ENCODE peak calls at places on chromosomes 3 and 15, in ten cellular contexts. X, B, R, D, N, L, H, P, Y and U are unnamed samples.

GRCh38 chr15:89864958-89865739 is 28.6 kb downstream of the AP3S2 start:
- DNase-seq in X (no peak), B (no peak), R (no peak), D (no peak), N (no peak), L (no peak), H (no peak), P (no peak), Y (no peak), U (no peak)

GRCh38 chr15:69394556-69395282 is 19.4 kb upstream of the KIF23 start:
- DNase-seq in X (peak), B (peak), R (peak), D (peak), N (peak), L (peak), H (peak), P (peak), Y (peak), U (peak)

GRCh38 chr3:32575451-32575850 is 4.8 kb upstream of the DYNC1LI1 start:
- DNase-seq in X (no peak), B (no peak), R (no peak), D (no peak), N (no peak), L (no peak), H (no peak), P (no peak), Y (no peak), U (no peak)

GRCh38 chr15:57251941-57252340 is 124.4 kb upstream of the CGNL1 start:
- DNase-seq in X (no peak), B (no peak), R (no peak), D (no peak), N (no peak), L (no peak), H (no peak), P (no peak), Y (no peak), U (no peak)

GRCh38 chr15:60661075-60661645 is 182.2 kb upstream of the ICE2 start:
- DNase-seq in X (no peak), B (no peak), R (no peak), D (no peak), N (no peak), L (no peak), H (no peak), P (no peak), Y (no peak), U (no peak)

GRCh38 chr15:89631902-89632264 is 23.4 kb downstream of the KIF7 start:
- DNase-seq in X (no peak), B (no peak), R (no peak), D (no peak), N (no peak), L (no peak), H (no peak), P (no peak), Y (no peak), U (no peak)

GRCh38 chr15:30962079-30962478 is 29.3 kb downstream of the MTMR10 start:
- DNase-seq in X (no peak), B (no peak), R (no peak), D (no peak), N (no peak), L (no peak), H (no peak), P (no peak), Y (no peak), U (no peak)

GRCh38 chr3:171871392-171872274 is 28.5 kb downstream of the TMEM212 start:
- DNase-seq in X (no peak), B (no peak), R (no peak), D (no peak), N (no peak), L (no peak), H (no peak), P (no peak), Y (no peak), U (no peak)

GRCh38 chr3:114389156-114389555 is 95.3 kb downstream of the TIGIT start:
- DNase-seq in X (no peak), B (no peak), R (no peak), D (no peak), N (no peak), L (no peak), H (no peak), P (no peak), Y (no peak), U (no peak)

GRCh38 chr15:49815937-49816336 is 195.1 kb downstream of the DTWD1 start:
- DNase-seq in X (peak), B (no peak), R (no peak), D (no peak), N (no peak), L (no peak), H (peak), P (no peak), Y (no peak), U (no peak)

GRCh38 chr3:47324278-47324865 is 41.6 kb downstream of the KLHL18 start:
- DNase-seq in X (peak), B (peak), R (peak), D (peak), N (peak), L (peak), H (peak), P (peak), Y (peak), U (peak)

GRCh38 chr15:39211108-39211979 is 369.5 kb upstream of the THBS1 start:
- DNase-seq in X (no peak), B (no peak), R (no peak), D (no peak), N (no peak), L (no peak), H (no peak), P (no peak), Y (no peak), U (no peak)

GRCh38 chr3:111509308-111509707 is 32.7 kb upstream of the CD96 start:
- DNase-seq in X (no peak), B (no peak), R (no peak), D (no peak), N (no peak), L (no peak), H (no peak), P (no peak), Y (no peak), U (no peak)

GRCh38 chr15:48059786-48060185 is 61.0 kb upstream of the SLC24A5 start:
- DNase-seq in X (no peak), B (peak), R (peak), D (no peak), N (peak), L (no peak), H (peak), P (no peak), Y (no peak), U (no peak)

GRCh38 chr3:15164356-15164755 is 41.7 kb upstream of the CAPN7 start:
- DNase-seq in X (no peak), B (no peak), R (no peak), D (no peak), N (no peak), L (no peak), H (no peak), P (no peak), Y (no peak), U (no peak)

GRCh38 chr3:55349851-55350250 is 137.3 kb downstream of the WNT5A start:
- DNase-seq in X (no peak), B (no peak), R (no peak), D (no peak), N (no peak), L (no peak), H (no peak), P (no peak), Y (no peak), U (no peak)

GRCh38 chr3:38552364-38552763 is 56.2 kb downstream of the EXOG start:
- DNase-seq in X (no peak), B (no peak), R (no peak), D (no peak), N (no peak), L (no peak), H (no peak), P (no peak), Y (no peak), U (no peak)

GRCh38 chr3:52939600-52939999 is 42.3 kb upstream of the STIMATE start:
- DNase-seq in X (no peak), B (no peak), R (no peak), D (no peak), N (no peak), L (no peak), H (no peak), P (no peak), Y (no peak), U (no peak)

GRCh38 chr15:64894395-64895056 is 17.2 kb upstream of the ANKDD1A start:
- DNase-seq in X (peak), B (no peak), R (no peak), D (no peak), N (no peak), L (peak), H (no peak), P (peak), Y (no peak), U (no peak)

GRCh38 chr3:184602406-184603155 is 41.0 kb downstream of the EPHB3 start:
- DNase-seq in X (no peak), B (peak), R (no peak), D (no peak), N (peak), L (peak), H (peak), P (no peak), Y (no peak), U (peak)

GRCh38 chr3:127546970-127547733 is 43.4 kb downstream of the TPRA1 start:
- DNase-seq in X (no peak), B (no peak), R (no peak), D (no peak), N (peak), L (peak), H (peak), P (no peak), Y (peak), U (no peak)

GRCh38 chr15:44128443-44128842 is 66.6 kb downstream of the FRMD5 start:
- DNase-seq in X (no peak), B (no peak), R (no peak), D (no peak), N (no peak), L (no peak), H (no peak), P (no peak), Y (no peak), U (no peak)

GRCh38 chr3:145898487-145898886 is 262.5 kb downstream of the PLOD2 start:
- DNase-seq in X (no peak), B (no peak), R (no peak), D (no peak), N (no peak), L (no peak), H (no peak), P (no peak), Y (no peak), U (no peak)

GRCh38 chr3:2615080-2615479 is 495.1 kb downstream of the IL5RA start:
- DNase-seq in X (no peak), B (no peak), R (no peak), D (no peak), N (no peak), L (no peak), H (no peak), P (no peak), Y (no peak), U (no peak)

GRCh38 chr3:128569756-128570155 is 76.8 kb upstream of the GATA2 start:
- DNase-seq in X (no peak), B (no peak), R (no peak), D (no peak), N (no peak), L (no peak), H (no peak), P (no peak), Y (no peak), U (no peak)

GRCh38 chr3:128568602-128569490 is 75.8 kb upstream of the GATA2 start:
- DNase-seq in X (no peak), B (no peak), R (no peak), D (no peak), N (no peak), L (no peak), H (no peak), P (no peak), Y (no peak), U (no peak)

GRCh38 chr3:128567141-128567540 is 74.1 kb upstream of the GATA2 start:
- DNase-seq in X (no peak), B (no peak), R (no peak), D (no peak), N (no peak), L (no peak), H (no peak), P (no peak), Y (no peak), U (no peak)

GRCh38 chr3:128572013-128572412 is 78.6 kb downstream of the RPN1 start:
- DNase-seq in X (no peak), B (no peak), R (no peak), D (no peak), N (no peak), L (no peak), H (no peak), P (no peak), Y (no peak), U (no peak)

GRCh38 chr3:128567705-128568356 is 74.8 kb upstream of the GATA2 start:
- DNase-seq in X (no peak), B (no peak), R (no peak), D (no peak), N (no peak), L (no peak), H (no peak), P (no peak), Y (no peak), U (no peak)
- TF ChIP-seq CTCF in X (no peak), B (no peak), R (no peak), D (no peak), N (no peak), L (no peak), H (no peak), P (no peak), Y (no peak), U (no peak)

GRCh38 chr3:158094917-158095301 is 11.3 kb downstream of the SHOX2 start:
- DNase-seq in X (no peak), B (no peak), R (no peak), D (no peak), N (no peak), L (peak), H (no peak), P (no peak), Y (no peak), U (no peak)
- H3K4me3 ChIP-seq in X (no peak), B (peak), R (no peak), D (no peak), N (no peak), L (peak), H (no peak), P (no peak), Y (no peak), U (no peak)

GRCh38 chr3:197149528-197149927 is 119.9 kb upstream of the MELTF start:
- DNase-seq in X (no peak), B (no peak), R (no peak), D (no peak), N (no peak), L (no peak), H (no peak), P (no peak), Y (no peak), U (no peak)

GRCh38 chr3:197151562-197151961 is 121.9 kb upstream of the MELTF start:
- DNase-seq in X (no peak), B (no peak), R (peak), D (peak), N (peak), L (no peak), H (no peak), P (no peak), Y (peak), U (no peak)

DNA sequence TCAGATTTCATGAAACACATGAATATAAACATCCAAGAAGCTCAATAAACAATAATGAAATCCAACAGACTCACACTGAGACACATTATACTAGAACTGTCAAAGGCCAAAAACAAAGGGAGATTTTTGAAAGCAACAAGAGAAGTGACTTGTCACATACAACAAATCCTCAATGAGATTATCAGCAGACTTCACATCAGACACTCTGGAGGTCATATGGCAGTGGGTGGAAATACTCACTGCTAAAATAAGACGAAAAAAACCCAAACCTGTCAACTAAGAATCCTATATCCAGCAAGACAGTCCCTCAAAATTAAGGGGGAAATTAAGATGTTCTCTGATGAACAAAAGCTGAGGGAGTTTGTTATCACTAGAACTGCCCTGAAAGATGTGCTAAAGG is 125.4 kb upstream of the MELTF start:
- DNase-seq in X (no peak), B (no peak), R (no peak), D (peak), N (no peak), L (no peak), H (no peak), P (no peak), Y (no peak), U (no peak)
- H3K27ac ChIP-seq in X (no peak), B (no peak), R (no peak), D (no peak), N (no peak), L (no peak), H (no peak), P (no peak), Y (no peak), U (no peak)

GRCh38 chr15:72342385-72342784 is 22.4 kb upstream of the CELF6 start:
- DNase-seq in X (no peak), B (peak), R (no peak), D (peak), N (no peak), L (peak), H (no peak), P (no peak), Y (peak), U (no peak)
- TF ChIP-seq CTCF in X (peak), B (no peak), R (peak), D (peak), N (no peak), L (peak), H (no peak), P (peak), Y (peak), U (peak)

GRCh38 chr3:136957751-136958288 is at the start of gene IL20RB:
- DNase-seq in X (no peak), B (no peak), R (no peak), D (peak), N (no peak), L (peak), H (no peak), P (no peak), Y (no peak), U (no peak)
- H3K4me3 ChIP-seq in X (no peak), B (no peak), R (no peak), D (no peak), N (no peak), L (no peak), H (no peak), P (no peak), Y (no peak), U (no peak)

GRCh38 chr3:50599716-50600118 is 11.9 kb downstream of the CISH start:
- DNase-seq in X (no peak), B (no peak), R (no peak), D (no peak), N (no peak), L (no peak), H (no peak), P (no peak), Y (no peak), U (no peak)
- H3K27ac ChIP-seq in X (no peak), B (peak), R (peak), D (peak), N (peak), L (no peak), H (peak), P (no peak), Y (peak), U (no peak)